ENCODE peak calls at places on chromosomes 7 and 10, in ten cellular contexts. M is naive B cell; O is RPMI7951; S is anterior cingulate cortex; Q is foreskin fibroblast; N is H9; V is CD4-positive, CD25-positive, alpha-beta regulatory T cell; H is NCI-H1694 treated with DMSO at 0.1 percent for 48 hours; Y is AG10803; G is G401. F is an unnamed sample.

GRCh38 chr7:142878315-142878714 is 7.2 kb downstream of the TRPV6 start:
- DNase-seq in Y (no peak), H (no peak), S (no peak), N (no peak), V (no peak), O (no peak), G (no peak), Q (no peak), M (no peak), F (no peak)

GRCh38 chr10:115129752-115130151 is 36.6 kb downstream of the ATRNL1 start:
- DNase-seq in S (no peak), Y (peak; percentile 36), N (no peak), V (peak; percentile 55), O (peak; percentile 12), H (peak; percentile 5), G (peak; percentile 49), M (no peak), Q (peak; percentile 54), F (peak; percentile 5)

GRCh38 chr7:33766396-33766795 is 138.9 kb upstream of the BMPER start:
- DNase-seq in S (no peak), G (no peak), Y (no peak), V (no peak), M (no peak), O (no peak), N (no peak), Q (no peak), H (no peak), F (no peak)

GRCh38 chr7:98878365-98879197 is at the start of gene TRRAP:
- DNase-seq in O (peak; percentile 71), Q (peak; percentile 89), V (peak; percentile 85), H (peak; percentile 37), G (peak; percentile 58), S (peak; percentile 50), M (peak; percentile 82), Y (peak; percentile 67), N (peak; percentile 75), F (peak; percentile 79)

GRCh38 chr7:1601956-1602355 is 32.1 kb upstream of the PSMG3 start:
- DNase-seq in V (no peak), Q (no peak), Y (no peak), N (no peak), S (no peak), H (no peak), G (no peak), O (no peak), M (no peak), F (no peak)

GRCh38 chr10:98332623-98333269 is 64.8 kb upstream of the LOXL4 start:
- DNase-seq in N (no peak), G (no peak), S (no peak), V (no peak), Q (peak; percentile 49), Y (peak; percentile 33), O (peak; percentile 37), M (no peak), H (no peak), F (no peak)

GRCh38 chr10:79152423-79152817 is 83.7 kb downstream of the ZMIZ1 start:
- DNase-seq in M (no peak), O (peak; percentile 55), S (no peak), Y (peak; percentile 56), V (no peak), H (no peak), G (no peak), N (no peak), Q (peak; percentile 50), F (no peak)

GRCh38 chr7:102287082-102287464 is 405 bp downstream of the SH2B2 start:
- DNase-seq in S (no peak), Q (no peak), Y (no peak), M (no peak), H (no peak), N (no peak), V (no peak), G (no peak), O (no peak), F (peak; percentile 69)

GRCh38 chr7:98974906-98975816 is 96.8 kb downstream of the TRRAP start:
- DNase-seq in S (no peak), N (no peak), G (peak; percentile 78), O (no peak), Q (peak; percentile 17), Y (no peak), M (no peak), V (no peak), H (no peak), F (no peak)

GRCh38 chr7:15199482-15199881 is 296.9 kb upstream of the DGKB start:
- DNase-seq in V (no peak), O (peak; percentile 32), S (no peak), N (no peak), M (no peak), H (peak; percentile 22), Q (peak; percentile 38), Y (peak; percentile 2), G (no peak), F (no peak)